ENCODE peak calls at places on chromosomes 6 and 20, in four cellular contexts. G, W, R and E are unnamed samples.

GRCh38 chr6:143215363-143215762 is 154.7 kb downstream of the AIG1 start:
- DNase-seq in G (no peak), W (no peak), R (no peak), E (no peak)

GRCh38 chr6:110075406-110075805 is 97.3 kb downstream of the GPR6 start:
- DNase-seq in G (no peak), W (no peak), R (peak), E (peak)

GRCh38 chr6:24583463-24584389 is 62.3 kb downstream of the KIAA0319 start:
- DNase-seq in G (peak), W (peak), R (peak), E (peak)

GRCh38 chr6:50851269-50851847 is 32.7 kb downstream of the TFAP2B start:
- DNase-seq in G (no peak), W (no peak), R (no peak), E (no peak)

GRCh38 chr6:53483423-53484353 is 61.2 kb downstream of the GCLC start:
- DNase-seq in G (peak), W (peak), R (no peak), E (no peak)

GRCh38 chr6:144286503-144287393 is 1.6 kb downstream of the UTRN start:
- DNase-seq in G (no peak), W (no peak), R (peak), E (peak)

GRCh38 chr6:7085911-7086310 is 21.9 kb upstream of the RREB1 start:
- DNase-seq in G (peak), W (no peak), R (no peak), E (no peak)

GRCh38 chr6:68313911-68314310 is 321.2 kb upstream of the ADGRB3 start:
- DNase-seq in G (no peak), W (no peak), R (no peak), E (peak)

GRCh38 chr6:55293116-55293515 is 34.2 kb upstream of the GFRAL start:
- DNase-seq in G (peak), W (no peak), R (no peak), E (peak)

GRCh38 chr20:2124632-2125131 is 23.1 kb downstream of the STK35 start:
- DNase-seq in G (peak), W (no peak), R (no peak), E (no peak)

GRCh38 chr6:37531026-37531425 is 31.3 kb upstream of the CCDC167 start:
- DNase-seq in G (no peak), W (no peak), R (no peak), E (no peak)

GRCh38 chr6:151112130-151112529 is 127.6 kb upstream of the AKAP12 start:
- DNase-seq in G (peak), W (no peak), R (no peak), E (no peak)

GRCh38 chr20:33674294-33675126 is at the start of gene NECAB3:
- DNase-seq in G (peak), W (peak), R (no peak), E (peak)

GRCh38 chr20:64136004-64136710 is 28.1 kb upstream of the MYT1 start:
- DNase-seq in G (no peak), W (no peak), R (no peak), E (no peak)

GRCh38 chr6:41731561-41732086 is 3.8 kb downstream of the TFEB start:
- DNase-seq in G (no peak), W (no peak), R (no peak), E (peak)

GRCh38 chr6:154962751-154963150 is 32.4 kb upstream of the TIAM2 start:
- DNase-seq in G (no peak), W (no peak), R (peak), E (peak)

GRCh38 chr20:6576721-6577120 is 190.8 kb upstream of the BMP2 start:
- DNase-seq in G (no peak), W (no peak), R (no peak), E (no peak)

GRCh38 chr20:59515013-59515905 is 89.1 kb upstream of the PHACTR3 start:
- DNase-seq in G (peak), W (peak), R (peak), E (peak)

GRCh38 chr6:2209226-2209809 is 36.1 kb downstream of the GMDS start:
- DNase-seq in G (peak), W (no peak), R (peak), E (peak)

GRCh38 chr6:146433881-146434741 is 109.5 kb upstream of the RAB32 start:
- DNase-seq in G (no peak), W (peak), R (no peak), E (peak)

GRCh38 chr6:28542440-28543293 is 17.0 kb downstream of the GPX5 start:
- DNase-seq in G (peak), W (no peak), R (peak), E (peak)

GRCh38 chr6:41332241-41332640 is 3.2 kb upstream of the NCR2 start:
- DNase-seq in G (no peak), W (no peak), R (no peak), E (no peak)

GRCh38 chr20:112396-112795 is 24.9 kb downstream of the DEFB125 start:
- DNase-seq in G (no peak), W (no peak), R (no peak), E (peak)

GRCh38 chr20:13221673-13222318 is 722 bp downstream of the ISM1 start:
- DNase-seq in G (peak), W (peak), R (peak), E (peak)
- TF ChIP-seq CTCF in G (no peak), W (no peak), R (no peak), E (peak)

DNA sequence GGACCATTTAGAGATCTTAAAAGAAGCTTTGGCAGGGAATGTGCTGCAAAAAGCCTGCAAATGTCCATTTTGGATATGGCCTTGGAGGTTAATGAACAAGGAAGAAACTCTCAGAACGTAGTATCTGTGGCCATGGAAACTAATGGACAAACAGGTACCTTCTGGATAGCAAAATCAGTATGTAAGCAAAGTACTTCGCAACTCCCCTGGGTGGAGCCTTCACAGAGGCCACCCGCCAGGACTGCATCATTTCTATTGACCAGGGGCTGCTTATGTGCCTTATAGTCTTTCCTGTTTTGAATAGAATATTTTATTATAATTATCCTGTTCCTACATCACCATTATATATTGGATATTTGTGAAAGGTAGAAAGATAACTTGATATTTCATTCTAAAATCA is 510.8 kb upstream of the SYNCRIP start:
- DNase-seq in G (no peak), W (no peak), R (no peak), E (no peak)
- H3K4me3 ChIP-seq in G (no peak), W (no peak), R (no peak), E (no peak)

DNA sequence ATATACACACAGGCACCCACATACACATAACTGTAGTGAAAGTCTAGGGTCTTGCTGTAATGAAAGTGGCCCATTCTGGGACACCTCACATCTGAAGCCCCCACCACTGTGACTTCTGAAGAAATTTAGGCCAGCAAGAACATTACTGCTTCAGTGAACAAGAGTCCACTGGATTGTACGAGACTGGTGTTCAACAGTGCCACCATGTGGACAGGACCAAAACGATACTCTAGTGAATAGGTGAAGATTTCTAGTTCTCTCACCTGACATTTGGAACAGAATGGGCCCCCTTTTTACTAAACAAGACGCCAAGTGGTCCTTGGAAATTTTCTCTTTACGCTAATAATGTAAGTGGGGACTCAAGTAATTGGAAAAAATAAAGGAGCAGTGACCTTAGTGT is 156.9 kb downstream of the MAFB start:
- DNase-seq in G (peak), W (no peak), R (no peak), E (peak)
- TF ChIP-seq CTCF in G (peak), W (no peak), R (peak), E (peak)

GRCh38 chr20:35276408-35276807 is 1.5 kb downstream of the MMP24OS start:
- DNase-seq in G (no peak), W (no peak), R (no peak), E (no peak)
- H3K4me3 ChIP-seq in G (no peak), W (peak), R (peak), E (no peak)